ENCODE peak calls at places on chromosomes 1 and 21, in five cellular contexts. B is hepatic stellate cell; R is activated CD4-positive, alpha-beta T cell treated with anti-CD3 and anti-CD28 coated beads, Interleukin-2, amount 10 ng/mL, durations not matched to agents 7 days and 5 days; E is Calu3; N is stimulated activated CD4-positive, alpha-beta T cell treated with anti-CD3 and anti-CD28 coated beads, TNF-alpha, amount 100 ng/mL, for 1 hour. J is an unnamed sample.

GRCh38 chr1:51329443-51330325 is 678 bp downstream of the TTC39A start:
- DNase-seq in B (no peak), R (no peak), E (peak; percentile 37), N (no peak), J (no peak)

GRCh38 chr21:42572906-42573495 is 59.3 kb downstream of the SLC37A1 start:
- DNase-seq in B (no peak), R (no peak), E (no peak), N (no peak), J (no peak)

GRCh38 chr1:169070958-169071357 is 35.5 kb upstream of the ATP1B1 start:
- DNase-seq in B (no peak), R (no peak), E (no peak), N (no peak), J (no peak)

GRCh38 chr1:162878000-162878596 is 17.1 kb upstream of the CCDC190 start:
- DNase-seq in B (peak; percentile 29), R (peak; percentile 36), E (peak; percentile 78), N (no peak), J (peak; percentile 25)

GRCh38 chr1:52159033-52159789 is 17.3 kb downstream of the ZFYVE9 start:
- DNase-seq in B (peak; percentile 54), R (no peak), E (peak; percentile 17), N (no peak), J (no peak)

GRCh38 chr1:26822737-26823395 is 3.6 kb upstream of the ZDHHC18 start:
- DNase-seq in B (no peak), R (no peak), E (no peak), N (no peak), J (no peak)

GRCh38 chr1:205588691-205589445 is 42.9 kb downstream of the ELK4 start:
- DNase-seq in B (no peak), R (no peak), E (peak; percentile 61), N (no peak), J (peak; percentile 51)

GRCh38 chr1:110390096-110390495 is 730 bp downstream of the SLC16A4 start:
- DNase-seq in B (peak; percentile 71), R (no peak), E (no peak), N (no peak), J (no peak)

GRCh38 chr1:37474051-37474696 is at the start of gene ZC3H12A:
- DNase-seq in B (peak; percentile 93), R (peak; percentile 90), E (peak; percentile 97), N (peak; percentile 91), J (peak; percentile 91)

GRCh38 chr1:165284471-165284870 is 72.0 kb downstream of the LMX1A start:
- DNase-seq in B (no peak), R (no peak), E (no peak), N (no peak), J (no peak)

GRCh38 chr1:7893529-7894180 is 40.8 kb upstream of the UTS2 start:
- DNase-seq in B (no peak), R (no peak), E (no peak), N (no peak), J (no peak)

GRCh38 chr1:39087109-39087834 is 61.1 kb downstream of the NDUFS5 start:
- DNase-seq in B (peak; percentile 46), R (no peak), E (no peak), N (no peak), J (no peak)

GRCh38 chr1:2820731-2821372 is 19.4 kb upstream of the TTC34 start:
- DNase-seq in B (no peak), R (no peak), E (no peak), N (no peak), J (no peak)

GRCh38 chr1:168223681-168224515 is 1.9 kb upstream of the SFT2D2 start:
- DNase-seq in B (no peak), R (no peak), E (no peak), N (no peak), J (no peak)

GRCh38 chr1:223421676-223422075 is 28.5 kb downstream of the CCDC185 start:
- DNase-seq in B (no peak), R (no peak), E (peak; percentile 20), N (no peak), J (no peak)

GRCh38 chr1:154955039-154955717 is 721 bp downstream of the PBXIP1 start:
- DNase-seq in B (peak; percentile 80), R (peak; percentile 97), E (no peak), N (peak; percentile 87), J (no peak)

GRCh38 chr1:115251856-115252255 is 86.2 kb downstream of the NGF start:
- DNase-seq in B (peak; percentile 37), R (no peak), E (no peak), N (no peak), J (no peak)

GRCh38 chr1:151655362-151655761 is 43.5 kb downstream of the SNX27 start:
- DNase-seq in B (no peak), R (no peak), E (no peak), N (no peak), J (peak; percentile 15)

GRCh38 chr1:93447481-93448291 is at the start of gene FNBP1L:
- DNase-seq in B (peak; percentile 42), R (peak; percentile 53), E (peak; percentile 89), N (no peak), J (peak; percentile 84)

GRCh38 chr1:111888740-111889376 is 100.6 kb downstream of the KCND3 start:
- DNase-seq in B (no peak), R (no peak), E (no peak), N (no peak), J (no peak)

GRCh38 chr1:231171623-231172197 is 9.9 kb downstream of the TRIM67 start:
- DNase-seq in B (no peak), R (no peak), E (no peak), N (no peak), J (no peak)

GRCh38 chr1:159999204-159999603 is 32.6 kb downstream of the PIGM start:
- DNase-seq in B (no peak), R (no peak), E (no peak), N (no peak), J (no peak)

GRCh38 chr1:10733967-10734366 is 62.5 kb downstream of the CASZ1 start:
- DNase-seq in B (no peak), R (no peak), E (no peak), N (no peak), J (no peak)

GRCh38 chr21:45935628-45936027 is 45.9 kb upstream of the COL6A1 start:
- DNase-seq in B (no peak), R (no peak), E (no peak), N (no peak), J (no peak)

GRCh38 chr1:39671433-39671792 is 494 bp downstream of the NT5C1A start:
- DNase-seq in B (no peak), R (no peak), E (no peak), N (no peak), J (no peak)

J was measured in HuH-7.